ENCODE peak calls at places on chromosome 9, in five cellular contexts. R, G, I, Q and S are unnamed samples.
A peak's percentile ranks its signal among the peaks of the same experiment; 100 is the strongest.

GRCh38 chr9:18393340-18394130 is 80.4 kb upstream of the ADAMTSL1 start:
- DNase-seq in Q (peak; percentile 72), R (no peak), I (peak; percentile 8), G (no peak), S (no peak)

GRCh38 chr9:69107801-69108200 is 66.3 kb upstream of the TJP2 start:
- DNase-seq in I (no peak), Q (no peak), R (no peak), G (no peak), S (no peak)

GRCh38 chr9:136488247-136489214 is 5.7 kb upstream of the SEC16A start:
- DNase-seq in R (peak; percentile 35), G (peak; percentile 69), Q (peak; percentile 50), I (peak; percentile 56), S (no peak)

GRCh38 chr9:128986671-128987070 is 39.2 kb downstream of the NUP188 start:
- DNase-seq in I (no peak), G (no peak), R (no peak), Q (no peak), S (no peak)

GRCh38 chr9:92563701-92564100 is 27.9 kb upstream of the ECM2 start:
- DNase-seq in I (no peak), G (no peak), R (no peak), Q (no peak), S (no peak)

GRCh38 chr9:37390759-37391158 is 31.7 kb upstream of the GRHPR start:
- DNase-seq in R (no peak), G (no peak), I (no peak), Q (no peak), S (no peak)

GRCh38 chr9:76912631-76913275 is 6.8 kb upstream of the PRUNE2 start:
- DNase-seq in R (no peak), Q (peak; percentile 38), G (no peak), I (no peak), S (no peak)

GRCh38 chr9:91221332-91221731 is 140.4 kb downstream of the AUH start:
- DNase-seq in R (no peak), G (no peak), Q (no peak), I (no peak), S (no peak)

GRCh38 chr9:121399883-121400607 is 30.0 kb upstream of the STOM start:
- DNase-seq in I (no peak), Q (peak; percentile 68), R (no peak), G (no peak), S (no peak)

GRCh38 chr9:87382902-87383301 is 114.8 kb upstream of the DAPK1 start:
- DNase-seq in G (no peak), Q (no peak), I (no peak), R (no peak), S (no peak)

GRCh38 chr9:8553444-8553843 is 753.9 kb upstream of the DMAC1 start:
- DNase-seq in G (no peak), I (no peak), R (no peak), Q (no peak), S (no peak)

GRCh38 chr9:93575706-93576295 is 583 bp upstream of the PHF2 start:
- DNase-seq in I (peak; percentile 49), R (no peak), Q (no peak), G (peak; percentile 70), S (no peak)

GRCh38 chr9:32378993-32379729 is 5.3 kb upstream of the ACO1 start:
- DNase-seq in Q (peak; percentile 41), R (peak; percentile 64), I (peak; percentile 10), G (peak; percentile 50), S (no peak)

GRCh38 chr9:27528278-27528885 is 1.2 kb downstream of the MOB3B start:
- DNase-seq in I (peak; percentile 71), R (no peak), Q (no peak), G (peak; percentile 37), S (no peak)

GRCh38 chr9:23044549-23044948 is 597.9 kb downstream of the DMRTA1 start:
- DNase-seq in Q (no peak), I (no peak), G (no peak), R (no peak), S (no peak)

GRCh38 chr9:137721899-137722298 is 103.1 kb downstream of the EHMT1 start:
- DNase-seq in Q (no peak), I (no peak), G (peak; percentile 34), R (no peak), S (no peak)

GRCh38 chr9:30075451-30076199 is 2308.8 kb upstream of the ACO1 start:
- DNase-seq in I (no peak), G (no peak), R (no peak), Q (peak; percentile 61), S (no peak)

GRCh38 chr9:92607088-92607487 is 62.8 kb downstream of the IPPK start:
- DNase-seq in R (no peak), I (no peak), Q (no peak), G (no peak), S (no peak)

GRCh38 chr9:27407966-27408365 is 111.0 kb upstream of the EQTN start:
- DNase-seq in R (no peak), I (no peak), G (no peak), Q (peak; percentile 49), S (no peak)

GRCh38 chr9:89790542-89791109 is 185.8 kb downstream of the GADD45G start:
- DNase-seq in R (no peak), I (no peak), G (no peak), Q (no peak), S (no peak)

GRCh38 chr9:112002131-112002846 is 105.7 kb downstream of the UGCG start:
- DNase-seq in G (peak; percentile 27), R (no peak), I (no peak), Q (no peak), S (no peak)

GRCh38 chr9:90326219-90326618 is 316.4 kb downstream of the DIRAS2 start:
- DNase-seq in R (no peak), G (no peak), Q (no peak), I (no peak), S (no peak)

GRCh38 chr9:8579661-8580060 is 780.1 kb upstream of the DMAC1 start:
- DNase-seq in I (no peak), Q (no peak), G (no peak), R (no peak), S (no peak)

GRCh38 chr9:115306860-115307259 is 188.9 kb upstream of the TNC start:
- DNase-seq in I (no peak), R (no peak), Q (no peak), G (no peak), S (no peak)

GRCh38 chr9:13860019-13860418 is 453.9 kb downstream of the NFIB start:
- DNase-seq in R (no peak), I (no peak), G (no peak), Q (no peak), S (no peak)

GRCh38 chr9:75104607-75105006 is 16.3 kb downstream of the OSTF1 start:
- DNase-seq in R (no peak), Q (no peak), I (no peak), G (no peak), S (no peak)

GRCh38 chr9:107465467-107466451 is 23.8 kb downstream of the KLF4 start:
- DNase-seq in I (peak; percentile 41), Q (no peak), R (no peak), G (no peak), S (no peak)

GRCh38 chr9:136545065-136545965 is 533 bp downstream of the NOTCH1 start:
- DNase-seq in I (no peak), G (peak; percentile 51), Q (no peak), R (no peak), S (no peak)

GRCh38 chr9:3804148-3804547 is 278.3 kb upstream of the RFX3 start:
- DNase-seq in Q (no peak), G (no peak), R (no peak), I (no peak), S (no peak)

GRCh38 chr9:120344230-120344629 is 235.7 kb downstream of the CDK5RAP2 start:
- DNase-seq in G (no peak), Q (peak; percentile 67), I (no peak), R (no peak), S (no peak)

GRCh38 chr9:78663367-78663766 is 366.4 kb downstream of the PSAT1 start:
- DNase-seq in Q (no peak), R (no peak), I (no peak), G (no peak), S (no peak)

GRCh38 chr9:136616307-136616635 is 46.4 kb upstream of the EGFL7 start:
- DNase-seq in R (no peak), Q (no peak), I (no peak), G (no peak), S (no peak)

GRCh38 chr9:19720374-19720773 is 68.5 kb downstream of the SLC24A2 start:
- DNase-seq in Q (no peak), G (no peak), I (no peak), R (no peak), S (no peak)

GRCh38 chr9:249025-249424 is 34.4 kb downstream of the DOCK8 start:
- DNase-seq in Q (no peak), G (peak; percentile 29), I (no peak), R (no peak), S (no peak)

GRCh38 chr9:117714282-117714681 is 10.1 kb downstream of the TLR4 start:
- DNase-seq in R (no peak), I (no peak), Q (no peak), G (no peak), S (no peak)

GRCh38 chr9:107841078-107841477 is 351.5 kb upstream of the KLF4 start:
- DNase-seq in R (no peak), G (no peak), Q (no peak), I (no peak), S (no peak)

GRCh38 chr9:110015759-110016158 is 192.2 kb downstream of the C9orf152 start:
- DNase-seq in I (no peak), G (peak; percentile 23), Q (peak; percentile 71), R (no peak), S (no peak)
- H3K27ac ChIP-seq in I (no peak overlapping the region), G (no peak overlapping the region), Q (peak overlapping the region; percentile 59), R (no peak overlapping the region), S (no peak overlapping the region)

GRCh38 chr9:113928269-113928668 is 52.2 kb downstream of the ZNF618 start:
- DNase-seq in G (no peak), I (no peak), R (no peak), Q (no peak), S (no peak)
- H3K27ac ChIP-seq in G (no peak overlapping the region), I (no peak overlapping the region), R (no peak overlapping the region), Q (no peak overlapping the region), S (no peak overlapping the region)

GRCh38 chr9:133238272-133238850 is 29.3 kb upstream of the OBP2B start:
- DNase-seq in G (no peak), R (peak; percentile 89), I (peak; percentile 41), Q (no peak), S (no peak)
- H3K27ac ChIP-seq in G (no peak overlapping the region), R (no peak overlapping the region), I (peak overlapping the region; percentile 55), Q (no peak overlapping the region), S (peak overlapping the region; percentile 85)

DNA sequence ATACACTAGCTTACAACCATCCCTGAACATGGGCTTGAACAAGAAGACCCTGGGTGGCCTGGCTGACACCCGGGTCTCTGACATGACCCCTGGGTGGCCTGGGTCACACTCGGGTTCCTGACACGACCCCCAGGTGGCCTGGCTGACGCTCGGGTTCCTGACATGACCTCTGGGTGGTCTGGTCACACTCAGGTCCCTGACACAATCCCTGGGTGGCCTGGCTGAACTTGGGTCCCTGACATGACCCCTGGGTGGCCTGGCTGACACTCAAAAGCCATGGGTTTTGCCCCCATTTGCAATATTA is 38.0 kb downstream of the PRRT1B start:
- DNase-seq in R (no peak), Q (no peak), I (no peak), G (no peak), S (no peak)
- H3K27ac ChIP-seq in R (no peak overlapping the region), Q (no peak overlapping the region), I (no peak overlapping the region), G (no peak overlapping the region), S (no peak overlapping the region)